ENCODE peak calls at places on chromosomes 6 and 20, in five cellular contexts. Y is cardiac septum, E is GM23338, T is GM03348, H is cerebellar cortex. V is an unnamed sample.

GRCh38 chr20:24618739-24619138 is 149.3 kb downstream of the SYNDIG1 start:
- DNase-seq in Y (no peak), E (no peak), T (no peak), H (no peak), V (no peak)

GRCh38 chr20:45124365-45124764 is at the start of gene WFDC12:
- DNase-seq in Y (no peak), E (no peak), T (no peak), H (no peak), V (no peak)

GRCh38 chr20:8361008-8361652 is 229.1 kb downstream of the PLCB1 start:
- DNase-seq in Y (no peak), E (no peak), T (peak), H (peak), V (peak)

GRCh38 chr20:37938181-37938775 is 35.4 kb downstream of the VSTM2L start:
- DNase-seq in Y (peak), E (no peak), T (no peak), H (no peak), V (no peak)

GRCh38 chr6:334536-334935 is 42.2 kb downstream of the DUSP22 start:
- DNase-seq in Y (no peak), E (no peak), T (no peak), H (no peak), V (no peak)

GRCh38 chr20:35232575-35232974 is 6.1 kb downstream of the MMP24 start:
- DNase-seq in Y (no peak), E (no peak), T (peak), H (peak), V (peak)

GRCh38 chr20:14616003-14616402 is 278.6 kb upstream of the FLRT3 start:
- DNase-seq in Y (no peak), E (no peak), T (no peak), H (no peak), V (no peak)

GRCh38 chr6:39085129-39085528 is 29.9 kb downstream of the SAYSD1 start:
- DNase-seq in Y (no peak), E (peak), T (no peak), H (no peak), V (no peak)

GRCh38 chr6:146050168-146050567 is 21.3 kb downstream of the GRM1 start:
- DNase-seq in Y (no peak), E (no peak), T (no peak), H (no peak), V (no peak)

GRCh38 chr20:49951160-49951559 is 15.0 kb downstream of the RNF114 start:
- DNase-seq in Y (no peak), E (no peak), T (peak), H (no peak), V (peak)

GRCh38 chr20:41480054-41480770 is 113.6 kb upstream of the EMILIN3 start:
- DNase-seq in Y (no peak), E (no peak), T (no peak), H (no peak), V (no peak)

GRCh38 chr20:23627501-23627900 is 10.3 kb downstream of the CST3 start:
- DNase-seq in Y (no peak), E (no peak), T (no peak), H (no peak), V (no peak)

GRCh38 chr6:158669145-158670035 is 19.5 kb downstream of the SYTL3 start:
- DNase-seq in Y (no peak), E (no peak), T (no peak), H (no peak), V (peak)

GRCh38 chr6:68639211-68639610 is 4.1 kb downstream of the ADGRB3 start:
- DNase-seq in Y (no peak), E (peak), T (no peak), H (no peak), V (no peak)

GRCh38 chr20:1669304-1669703 is 11.7 kb upstream of the SIRPG start:
- DNase-seq in Y (no peak), E (no peak), T (no peak), H (no peak), V (peak)